ENCODE peak calls at places on chromosome 5, in ten cellular contexts. S is Panc1; J is HTR-8/SVneo; A is GM13977; C is naive thymus-derived CD8-positive, alpha-beta T cell; Z is NCI-H2029; Y is germinal center; R is fibroblast of the aortic adventitia; L is CD4-positive, CD25-positive, alpha-beta regulatory T cell; H is SK-MEL-5. G is an unnamed sample.

GRCh38 chr5:102547161-102547560 is 48.4 kb upstream of the SLCO6A1 start:
- DNase-seq in C (no peak), Y (no peak), A (no peak), R (no peak), H (no peak), Z (no peak), S (no peak), J (no peak), L (no peak), G (no peak)

GRCh38 chr5:132526974-132527564 is 16.3 kb downstream of the IL5 start:
- DNase-seq in Y (peak), R (no peak), Z (no peak), C (no peak), H (no peak), S (no peak), A (no peak), L (no peak), J (no peak), G (no peak)

GRCh38 chr5:138336952-138337684 is 948 bp upstream of the FAM53C start:
- DNase-seq in L (no peak), J (peak), Z (peak), H (no peak), A (no peak), C (no peak), Y (peak), R (no peak), S (peak), G (peak)

GRCh38 chr5:168818586-168818985 is 239.4 kb upstream of the PANK3 start:
- DNase-seq in L (no peak), H (no peak), C (no peak), Y (no peak), S (no peak), Z (peak), R (no peak), J (no peak), A (no peak), G (no peak)

GRCh38 chr5:149002053-149002452 is 60.8 kb downstream of the SH3TC2 start:
- DNase-seq in H (no peak), Z (no peak), L (no peak), C (no peak), A (no peak), R (peak), Y (no peak), S (peak), J (peak), G (peak)

GRCh38 chr5:147996379-147996778 is 67.4 kb upstream of the SPINK5 start:
- DNase-seq in A (no peak), H (no peak), S (no peak), C (no peak), R (no peak), Z (no peak), J (no peak), Y (no peak), L (no peak), G (no peak)

GRCh38 chr5:158013939-158014338 is 155.0 kb upstream of the CLINT1 start:
- DNase-seq in H (peak), Y (peak), A (peak), S (no peak), R (peak), L (no peak), C (no peak), Z (no peak), J (peak), G (peak)

GRCh38 chr5:133489632-133490031 is 122.7 kb downstream of the FSTL4 start:
- DNase-seq in C (no peak), Z (peak), S (no peak), R (no peak), Y (no peak), H (no peak), J (no peak), L (peak), A (peak), G (no peak)

GRCh38 chr5:149561848-149562247 is 10.6 kb upstream of the CSNK1A1 start:
- DNase-seq in R (peak), C (no peak), J (peak), A (no peak), L (no peak), S (peak), Z (peak), Y (no peak), H (peak), G (peak)

GRCh38 chr5:94168151-94168550 is 426.8 kb upstream of the POU5F2 start:
- DNase-seq in R (no peak), Y (no peak), H (no peak), Z (no peak), C (no peak), A (no peak), J (no peak), L (no peak), S (no peak), G (no peak)

GRCh38 chr5:71932649-71933338 is 174.5 kb upstream of the MAP1B start:
- DNase-seq in L (no peak), J (peak), Z (peak), C (no peak), Y (no peak), H (peak), S (peak), A (no peak), R (peak), G (peak)

GRCh38 chr5:80711938-80712337 is 57.2 kb upstream of the DHFR start:
- DNase-seq in A (no peak), C (no peak), L (no peak), H (peak), Z (no peak), J (peak), R (peak), Y (no peak), S (peak), G (peak)

GRCh38 chr5:176364765-176365662 is at the start of gene ARL10:
- DNase-seq in R (peak), S (no peak), H (no peak), A (peak), Z (no peak), J (peak), Y (peak), C (peak), L (peak), G (no peak)

GRCh38 chr5:180130876-180131740 is 59.5 kb upstream of the RNF130 start:
- DNase-seq in H (no peak), Z (no peak), A (no peak), S (no peak), J (no peak), Y (no peak), C (no peak), L (no peak), R (no peak), G (no peak)

GRCh38 chr5:137699291-137700281 is 36.3 kb downstream of the KLHL3 start:
- DNase-seq in H (no peak), C (no peak), S (no peak), Y (no peak), L (no peak), J (no peak), R (no peak), A (no peak), Z (no peak), G (no peak)